ENCODE peak calls at places on chromosomes 16 and 17, in nine cellular contexts. Y is CD8-positive, alpha-beta T cell; N is thyroid gland; Z is cardiac muscle cell; M is HCT116; W is ascending aorta; I is colonic mucosa; L is upper lobe of right lung; O is heart left ventricle. P is an unnamed sample.

GRCh38 chr17:43634681-43635125 is 27.0 kb downstream of the MEOX1 start:
- DNase-seq in Y (no peak), N (peak; percentile 69), Z (peak; percentile 48), M (no peak), W (no peak), I (no peak), L (no peak), O (peak; percentile 58), P (no peak)

GRCh38 chr16:89722392-89723278 is 1.3 kb downstream of the ZNF276 start:
- DNase-seq in Y (peak; percentile 76), N (peak; percentile 56), Z (peak; percentile 63), M (peak; percentile 56), W (peak; percentile 78), I (peak; percentile 93), L (peak; percentile 93), O (peak; percentile 68), P (no peak)

GRCh38 chr17:57925361-57925990 is 29.7 kb downstream of the CUEDC1 start:
- DNase-seq in Y (no peak), N (peak; percentile 51), Z (no peak), M (no peak), W (no peak), I (no peak), L (no peak), O (no peak), P (peak; percentile 56)

GRCh38 chr16:78206623-78207223 is 107.3 kb downstream of the WWOX start:
- DNase-seq in Y (no peak), N (no peak), Z (no peak), M (no peak), W (no peak), I (no peak), L (no peak), O (no peak), P (no peak)

GRCh38 chr17:5587431-5588032 is 3.2 kb upstream of the NLRP1 start:
- DNase-seq in Y (peak; percentile 56), N (peak; percentile 34), Z (peak; percentile 87), M (peak; percentile 68), W (peak; percentile 71), I (peak; percentile 45), L (no peak), O (peak; percentile 36), P (peak; percentile 43)

GRCh38 chr16:87681990-87682570 is 79.8 kb downstream of the JPH3 start:
- DNase-seq in Y (no peak), N (no peak), Z (peak; percentile 78), M (peak; percentile 10), W (no peak), I (no peak), L (no peak), O (no peak), P (peak; percentile 98)

GRCh38 chr17:10318540-10318939 is 54.3 kb downstream of the MYH13 start:
- DNase-seq in Y (no peak), N (no peak), Z (no peak), M (no peak), W (no peak), I (no peak), L (no peak), O (no peak), P (no peak)

GRCh38 chr17:39753514-39754160 is 15.9 kb downstream of the GRB7 start:
- DNase-seq in Y (peak; percentile 80), N (peak; percentile 61), Z (no peak), M (no peak), W (no peak), I (peak; percentile 67), L (no peak), O (peak; percentile 66), P (peak; percentile 90)

GRCh38 chr17:5555254-5555653 is 29.1 kb downstream of the NLRP1 start:
- DNase-seq in Y (no peak), N (no peak), Z (peak; percentile 51), M (no peak), W (no peak), I (no peak), L (no peak), O (no peak), P (peak; percentile 93)

GRCh38 chr17:12765544-12765943 is 23.8 kb upstream of the ARHGAP44 start:
- DNase-seq in Y (no peak), N (no peak), Z (peak; percentile 90), M (no peak), W (peak; percentile 76), I (no peak), L (no peak), O (peak; percentile 25), P (peak; percentile 43)

GRCh38 chr16:83807327-83807709 is 460 bp upstream of the HSBP1 start:
- DNase-seq in Y (no peak), N (no peak), Z (no peak), M (no peak), W (no peak), I (peak; percentile 26), L (no peak), O (no peak), P (no peak)

GRCh38 chr16:68658974-68659360 is 13.9 kb downstream of the CDH3 start:
- DNase-seq in Y (no peak), N (no peak), Z (no peak), M (no peak), W (no peak), I (no peak), L (no peak), O (no peak), P (no peak)

GRCh38 chr17:10729334-10730193 is at the start of gene TMEM220:
- DNase-seq in Y (peak; percentile 40), N (peak; percentile 85), Z (peak; percentile 89), M (no peak), W (peak; percentile 90), I (peak; percentile 77), L (peak; percentile 92), O (peak; percentile 80), P (peak; percentile 91)

GRCh38 chr17:27650836-27651235 is 19.8 kb downstream of the LGALS9 start:
- DNase-seq in Y (no peak), N (no peak), Z (no peak), M (no peak), W (no peak), I (no peak), L (no peak), O (no peak), P (peak; percentile 45)

GRCh38 chr17:36002631-36003030 is 1.3 kb upstream of the CCL15 start:
- DNase-seq in Y (no peak), N (no peak), Z (no peak), M (no peak), W (peak; percentile 25), I (no peak), L (no peak), O (no peak), P (no peak)

GRCh38 chr17:36000730-36001108 is 634 bp downstream of the CCL15 start:
- DNase-seq in Y (no peak), N (no peak), Z (no peak), M (no peak), W (peak; percentile 13), I (peak; percentile 36), L (no peak), O (no peak), P (peak; percentile 21)

GRCh38 chr17:36001862-36002603 is 680 bp upstream of the CCL15 start:
- DNase-seq in Y (no peak), N (peak; percentile 80), Z (no peak), M (no peak), W (peak; percentile 38), I (peak; percentile 96), L (peak; percentile 70), O (no peak), P (no peak)

GRCh38 chr17:35998018-35998545 is 3.3 kb downstream of the CCL15 start:
- DNase-seq in Y (no peak), N (no peak), Z (no peak), M (no peak), W (peak; percentile 33), I (no peak), L (no peak), O (no peak), P (no peak)

GRCh38 chr17:36001109-36001735 is at the start of gene CCL15:
- DNase-seq in Y (no peak), N (no peak), Z (no peak), M (no peak), W (peak; percentile 16), I (peak; percentile 68), L (no peak), O (no peak), P (no peak)
- H3K4me3 ChIP-seq in Y (no peak within 1 kb of the TSS), N (no peak within 1 kb of the TSS), Z (no peak within 1 kb of the TSS), M (no peak within 1 kb of the TSS), W (no peak within 1 kb of the TSS), I (peak within 1 kb of the TSS; percentile 25), L (no peak within 1 kb of the TSS), O (no peak within 1 kb of the TSS), P (no peak within 1 kb of the TSS)

DNA sequence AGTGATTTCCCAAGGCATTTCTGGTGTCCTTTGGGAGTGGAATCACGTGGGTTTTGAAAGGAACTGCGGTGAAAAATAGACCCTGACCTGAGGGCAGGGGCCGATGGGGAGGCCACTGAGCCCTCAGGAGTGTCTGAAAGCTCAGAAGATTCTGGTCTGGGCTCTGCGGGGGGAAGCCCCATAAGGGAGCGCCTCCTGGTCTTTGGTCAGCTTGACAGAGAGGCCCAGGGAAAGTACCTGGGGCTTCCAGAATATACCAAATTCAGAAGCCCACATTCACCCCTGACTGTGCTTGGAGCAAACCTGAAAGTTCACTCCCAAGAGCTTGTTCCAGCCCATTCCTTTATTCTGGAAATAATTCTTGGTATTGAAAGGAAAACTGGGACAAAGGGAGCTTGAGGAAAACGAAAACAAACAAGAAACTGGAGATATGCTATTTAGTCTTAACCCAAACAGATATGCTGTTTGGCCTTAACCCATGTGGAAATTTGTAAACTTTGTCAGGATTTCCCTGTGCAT is 23.2 kb upstream of the NAGLU start:
- DNase-seq in Y (no peak), N (no peak), Z (peak; percentile 46), M (no peak), W (no peak), I (no peak), L (no peak), O (no peak), P (peak; percentile 19)
- H3K27ac ChIP-seq in Y (no peak overlapping the region), N (peak overlapping the region; percentile 56), Z (no peak overlapping the region), M (no peak overlapping the region), W (peak overlapping the region; percentile 73), I (no peak overlapping the region), L (peak overlapping the region; percentile 55), O (peak overlapping the region; percentile 46), P (no peak overlapping the region)

GRCh38 chr17:78762007-78762406 is 20.1 kb downstream of the CYTH1 start:
- DNase-seq in Y (no peak), N (no peak), Z (peak; percentile 29), M (no peak), W (no peak), I (no peak), L (no peak), O (no peak), P (peak; percentile 78)
- H3K4me1 ChIP-seq in Y (peaks cover 91% of the 10 kb centered on the region), N (peaks cover 67% of the 10 kb centered on the region), Z (peaks cover 6% of the 10 kb centered on the region), M (peaks cover 12% of the 10 kb centered on the region), W (no peaks in the 10 kb centered on the region), I (no peaks in the 10 kb centered on the region), L (peaks cover 63% of the 10 kb centered on the region), O (no peaks in the 10 kb centered on the region), P (no peaks in the 10 kb centered on the region)

DNA sequence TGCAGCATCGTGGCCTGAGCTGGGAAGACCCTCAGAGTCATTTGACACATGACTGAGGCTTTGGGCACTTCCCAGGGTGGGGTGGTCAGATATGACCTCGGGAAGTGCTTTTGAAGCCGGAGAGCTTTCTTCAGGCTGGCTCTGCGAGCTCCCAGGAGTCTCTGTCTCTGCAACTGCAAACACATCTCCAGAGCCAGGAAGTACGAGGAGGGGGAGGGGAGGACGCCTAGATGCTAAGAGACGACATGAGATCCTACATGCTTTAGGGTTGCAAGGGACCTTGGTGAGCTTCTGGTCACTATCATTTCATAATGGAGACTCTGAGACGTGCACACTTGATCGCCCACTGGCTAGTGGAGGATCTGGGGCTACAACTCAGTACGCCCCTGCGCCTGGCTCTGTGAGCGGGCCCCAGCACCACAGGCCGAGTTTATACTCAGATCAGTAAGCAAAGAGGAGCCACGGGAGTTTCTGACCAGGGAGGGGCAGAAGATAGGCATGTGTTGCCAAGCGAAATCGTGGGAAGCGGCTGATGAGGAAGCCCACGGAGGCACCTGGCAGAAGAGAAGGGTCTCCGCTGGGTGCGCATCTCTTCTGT is 527 bp upstream of the MGAT5B start:
- DNase-seq in Y (no peak), N (no peak), Z (peak; percentile 62), M (no peak), W (no peak), I (no peak), L (no peak), O (no peak), P (peak; percentile 92)
- H3K4me3 ChIP-seq in Y (no peak overlapping the region), N (no peak overlapping the region), Z (no peak overlapping the region), M (peak overlapping the region; percentile 31), W (no peak overlapping the region), I (no peak overlapping the region), L (no peak overlapping the region), O (no peak overlapping the region), P (peak overlapping the region; percentile 31)

P was measured in osteoblast.